ENCODE peak calls at places on chromosome 3, in six cellular contexts. I, W, R, K, M and C are unnamed samples.

GRCh38 chr3:74613060-74613459 is 1.4 kb downstream of the CNTN3 start:
- DNase-seq in I (no peak), W (no peak), R (no peak), K (no peak), M (no peak), C (no peak)

GRCh38 chr3:172096881-172097420 is 57.6 kb downstream of the FNDC3B start:
- DNase-seq in I (no peak), W (no peak), R (no peak), K (no peak), M (no peak), C (no peak)

GRCh38 chr3:100155105-100155504 is 40.8 kb upstream of the FILIP1L start:
- DNase-seq in I (no peak), W (no peak), R (no peak), K (no peak), M (no peak), C (no peak)

GRCh38 chr3:88824646-88825303 is 282.6 kb upstream of the EPHA3 start:
- DNase-seq in I (no peak), W (no peak), R (no peak), K (no peak), M (no peak), C (no peak)

GRCh38 chr3:134527037-134527436 is 41.2 kb downstream of the CEP63 start:
- DNase-seq in I (no peak), W (no peak), R (no peak), K (no peak), M (no peak), C (no peak)

GRCh38 chr3:41450416-41451231 is 251.3 kb downstream of the CTNNB1 start:
- DNase-seq in I (no peak), W (no peak), R (no peak), K (no peak), M (no peak), C (no peak)

GRCh38 chr3:48756640-48757039 is 39.6 kb upstream of the IP6K2 start:
- DNase-seq in I (no peak), W (no peak), R (no peak), K (no peak), M (no peak), C (no peak)

GRCh38 chr3:124859025-124859424 is 28.1 kb downstream of the ITGB5 start:
- DNase-seq in I (no peak), W (no peak), R (no peak), K (no peak), M (no peak), C (no peak)

GRCh38 chr3:123803521-123803920 is 80.6 kb downstream of the MYLK start:
- DNase-seq in I (no peak), W (no peak), R (peak; percentile 62), K (no peak), M (no peak), C (no peak)

GRCh38 chr3:114542359-114542758 is 248.5 kb downstream of the TIGIT start:
- DNase-seq in I (no peak), W (no peak), R (no peak), K (no peak), M (no peak), C (no peak)

GRCh38 chr3:105526349-105527111 is 159.8 kb downstream of the ALCAM start:
- DNase-seq in I (no peak), W (no peak), R (no peak), K (no peak), M (no peak), C (no peak)

GRCh38 chr3:141368062-141368924 is at the start of gene ZBTB38:
- DNase-seq in I (peak; percentile 86), W (peak; percentile 97), R (peak; percentile 94), K (no peak), M (no peak), C (no peak)

GRCh38 chr3:98875535-98875934 is 26.0 kb downstream of the DCBLD2 start:
- DNase-seq in I (no peak), W (no peak), R (no peak), K (no peak), M (no peak), C (no peak)

GRCh38 chr3:13308406-13308805 is 111.7 kb downstream of the NUP210 start:
- DNase-seq in I (no peak), W (no peak), R (no peak), K (peak; percentile 19), M (peak; percentile 56), C (no peak)

GRCh38 chr3:110618512-110619226 is 452.9 kb upstream of the NECTIN3 start:
- DNase-seq in I (no peak), W (no peak), R (no peak), K (no peak), M (no peak), C (no peak)

DNA sequence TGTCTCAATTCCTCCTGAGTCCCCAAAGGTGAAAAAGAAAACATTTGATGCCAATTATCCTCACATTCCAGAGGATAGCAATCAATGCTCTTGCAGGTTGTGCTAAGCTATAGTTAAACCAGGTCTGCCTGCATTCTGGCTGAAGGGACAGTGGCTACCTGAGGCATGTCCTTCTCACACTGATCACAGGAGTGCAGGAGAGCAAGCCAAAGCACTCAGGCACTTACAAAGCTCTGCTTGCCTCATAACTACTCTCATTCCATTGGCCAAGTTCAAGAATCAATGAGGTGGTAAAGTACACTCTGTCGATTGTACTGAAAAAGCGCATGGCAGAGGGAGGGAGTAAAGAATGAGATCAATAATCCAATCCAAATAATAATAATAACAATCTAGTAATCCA is 342.0 kb upstream of the PPP2R3A start:
- DNase-seq in I (no peak), W (no peak), R (no peak), K (no peak), M (no peak), C (no peak)
- H3K9me3 ChIP-seq in I (no peaks in the 10 kb centered on the region), W (no peaks in the 10 kb centered on the region), R (no peaks in the 10 kb centered on the region), K (no peaks in the 10 kb centered on the region), M (no peaks in the 10 kb centered on the region), C (no peaks in the 10 kb centered on the region)

DNA sequence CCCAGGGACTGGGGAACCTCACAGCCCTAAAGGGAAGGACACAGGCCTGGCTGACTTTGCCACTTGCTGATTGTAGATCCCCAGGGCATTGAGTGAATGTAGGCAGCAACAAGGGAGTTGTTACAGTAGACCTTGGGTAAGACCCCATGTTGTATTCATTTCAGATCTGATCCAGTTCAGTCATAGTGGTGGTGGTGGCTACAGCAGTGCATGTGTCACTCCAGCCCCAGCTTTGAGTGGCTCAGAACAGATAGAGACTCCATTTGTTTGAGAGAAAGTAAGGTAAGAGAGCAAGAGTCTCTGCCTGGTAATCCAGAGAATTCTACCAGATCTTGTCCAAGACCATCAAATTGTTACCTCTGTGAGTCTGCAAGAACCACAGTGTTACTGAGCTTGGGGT is 278.7 kb upstream of the SATB1 start:
- DNase-seq in I (no peak), W (no peak), R (no peak), K (no peak), M (no peak), C (no peak)
- H3K9me3 ChIP-seq in I (peaks cover 24% of the 10 kb centered on the region), W (peaks cover 2% of the 10 kb centered on the region), R (peaks cover 6% of the 10 kb centered on the region), K (no peaks in the 10 kb centered on the region), M (peaks cover 31% of the 10 kb centered on the region), C (no peaks in the 10 kb centered on the region)

GRCh38 chr3:130918328-130918727 is 24.4 kb downstream of the ATP2C1 start:
- DNase-seq in I (no peak), W (no peak), R (no peak), K (no peak), M (no peak), C (no peak)
- H3K9me3 ChIP-seq in I (no peaks in the 10 kb centered on the region), W (no peaks in the 10 kb centered on the region), R (peaks cover 6% of the 10 kb centered on the region), K (no peaks in the 10 kb centered on the region), M (peaks cover 27% of the 10 kb centered on the region), C (no peaks in the 10 kb centered on the region)

DNA sequence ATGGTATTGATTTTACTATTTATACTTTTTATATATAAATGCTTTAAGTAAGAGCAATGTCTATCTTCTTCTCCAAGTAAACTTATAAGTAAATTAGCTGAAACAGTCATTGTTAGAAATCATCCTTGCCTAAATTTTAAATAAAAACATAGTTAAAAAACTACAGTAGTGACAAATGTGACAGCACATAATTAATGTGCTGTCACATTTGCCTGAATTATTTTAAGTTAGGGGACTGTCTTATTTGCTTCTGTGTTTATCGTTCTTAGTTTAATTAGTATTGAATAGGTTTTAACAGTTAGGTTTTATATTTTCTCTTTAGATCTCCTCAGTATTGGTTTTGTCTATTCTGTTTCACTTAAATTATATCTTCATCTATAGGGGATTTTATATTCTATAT is 36.1 kb downstream of the SLMAP start:
- DNase-seq in I (no peak), W (no peak), R (no peak), K (no peak), M (no peak), C (no peak)
- H3K9me3 ChIP-seq in I (no peaks in the 10 kb centered on the region), W (no peaks in the 10 kb centered on the region), R (no peaks in the 10 kb centered on the region), K (no peaks in the 10 kb centered on the region), M (no peaks in the 10 kb centered on the region), C (no peaks in the 10 kb centered on the region)

DNA sequence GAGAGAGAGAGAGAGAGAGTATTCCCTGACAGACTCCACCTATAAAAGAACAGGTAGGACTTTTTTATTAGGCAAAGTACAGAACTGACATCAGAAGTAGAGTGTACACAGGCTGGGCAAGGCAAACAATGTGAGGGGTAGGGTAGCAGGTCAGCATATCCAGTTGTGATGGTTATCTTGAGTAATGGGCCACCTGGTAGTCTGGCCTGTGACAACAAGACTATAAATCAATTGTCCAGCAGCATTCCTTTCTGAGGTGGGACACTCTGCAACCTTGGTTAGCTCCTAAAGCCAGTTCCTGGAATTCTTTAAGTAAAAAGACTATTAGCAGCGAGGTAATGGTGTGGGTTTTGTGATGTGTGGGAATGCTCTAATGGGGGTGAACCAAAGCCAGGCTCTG is 14.9 kb upstream of the TMCC1 start:
- DNase-seq in I (no peak), W (no peak), R (no peak), K (no peak), M (no peak), C (no peak)
- H3K9me3 ChIP-seq in I (peaks cover 21% of the 10 kb centered on the region), W (peaks cover 3% of the 10 kb centered on the region), R (peaks cover 39% of the 10 kb centered on the region), K (peaks cover 9% of the 10 kb centered on the region), M (peaks cover 16% of the 10 kb centered on the region), C (peaks cover 10% of the 10 kb centered on the region)

GRCh38 chr3:161430307-161430706 is 59.0 kb upstream of the SPTSSB start:
- DNase-seq in I (no peak), W (no peak), R (no peak), K (no peak), M (no peak), C (no peak)
- H3K9me3 ChIP-seq in I (no peaks in the 10 kb centered on the region), W (no peaks in the 10 kb centered on the region), R (no peaks in the 10 kb centered on the region), K (no peaks in the 10 kb centered on the region), M (no peaks in the 10 kb centered on the region), C (no peaks in the 10 kb centered on the region)

GRCh38 chr3:76550522-76551201 is 489.2 kb upstream of the ROBO2 start:
- DNase-seq in I (no peak), W (no peak), R (peak; percentile 25), K (no peak), M (no peak), C (no peak)
- H3K9me3 ChIP-seq in I (no peaks in the 10 kb centered on the region), W (no peaks in the 10 kb centered on the region), R (no peaks in the 10 kb centered on the region), K (no peaks in the 10 kb centered on the region), M (no peaks in the 10 kb centered on the region), C (no peaks in the 10 kb centered on the region)

DNA sequence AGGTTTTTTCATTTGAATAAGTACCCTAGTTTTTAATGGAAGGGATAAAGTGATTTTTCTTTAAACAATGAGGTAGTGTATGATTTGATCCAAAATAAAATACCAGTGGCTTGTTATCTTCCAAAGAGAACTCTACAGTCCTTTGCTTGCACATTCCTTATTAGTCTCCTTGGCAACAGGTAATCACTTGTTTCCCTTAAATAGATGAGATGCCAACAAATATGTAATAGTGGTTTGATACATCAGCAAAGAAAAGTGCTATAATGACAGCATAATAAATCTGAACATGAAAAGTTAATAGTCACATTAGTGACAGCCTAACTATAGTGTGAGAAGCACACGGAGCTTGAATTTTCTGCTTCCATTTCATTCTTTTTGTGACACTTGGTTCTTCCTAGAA is 360.2 kb downstream of the ZNF385D start:
- DNase-seq in I (no peak), W (no peak), R (no peak), K (no peak), M (no peak), C (no peak)
- H3K9me3 ChIP-seq in I (no peaks in the 10 kb centered on the region), W (no peaks in the 10 kb centered on the region), R (peaks cover 23% of the 10 kb centered on the region), K (no peaks in the 10 kb centered on the region), M (no peaks in the 10 kb centered on the region), C (no peaks in the 10 kb centered on the region)